ENCODE peak calls at places on chromosomes 2 and 18, in ten cellular contexts. I is Calu3, R is HTR-8/SVneo, P is left lung, M is GM23338, L is mesendoderm, E is endothelial cell of umbilical vein, U is lower leg skin, W is NCI-H1092, D is AG09319. Y is an unnamed sample.

GRCh38 chr18:49459404-49460171 is 857 bp downstream of the DYM start:
- DNase-seq in L (peak), P (no peak), W (no peak), M (peak), R (no peak), U (peak), E (peak), D (no peak), I (no peak), Y (no peak)

GRCh38 chr2:233362742-233363141 is 8.4 kb downstream of the DGKD start:
- DNase-seq in L (no peak), R (no peak), M (no peak), U (no peak), W (no peak), P (no peak), D (no peak), E (no peak), I (no peak), Y (no peak)

GRCh38 chr2:225008935-225009334 is 33.3 kb downstream of the DOCK10 start:
- DNase-seq in W (peak), P (no peak), M (peak), R (no peak), L (peak), E (peak), U (no peak), D (no peak), I (no peak), Y (no peak)

GRCh38 chr2:169526451-169526850 is 16.9 kb downstream of the KLHL41 start:
- DNase-seq in P (no peak), L (no peak), R (no peak), M (no peak), D (no peak), W (no peak), E (no peak), I (no peak), U (no peak), Y (no peak)

GRCh38 chr2:204386668-204387067 is 158.6 kb upstream of the PARD3B start:
- DNase-seq in U (no peak), P (no peak), L (no peak), W (no peak), E (no peak), I (no peak), D (no peak), R (no peak), M (no peak), Y (no peak)

GRCh38 chr2:1162768-1163584 is 212.3 kb downstream of the SNTG2 start:
- DNase-seq in D (no peak), R (no peak), P (no peak), U (no peak), E (no peak), L (no peak), W (no peak), I (no peak), M (no peak), Y (no peak)

GRCh38 chr2:46428911-46429436 is 50.4 kb upstream of the TMEM247 start:
- DNase-seq in D (no peak), W (no peak), M (no peak), U (no peak), E (no peak), R (no peak), I (no peak), L (no peak), P (peak), Y (no peak)

GRCh38 chr18:61582205-61582710 is 249.0 kb downstream of the CDH20 start:
- DNase-seq in M (no peak), I (no peak), W (no peak), L (no peak), E (no peak), U (peak), R (no peak), P (no peak), D (no peak), Y (no peak)

GRCh38 chr2:44107086-44107740 is 61.5 kb upstream of the PPM1B start:
- DNase-seq in U (no peak), W (no peak), M (peak), I (no peak), D (no peak), P (no peak), R (no peak), L (peak), E (no peak), Y (no peak)

GRCh38 chr2:197969391-197969893 is 165.0 kb downstream of the PLCL1 start:
- DNase-seq in W (no peak), R (no peak), I (no peak), P (no peak), M (no peak), D (peak), E (peak), L (no peak), U (no peak), Y (no peak)

GRCh38 chr18:36798738-36799473 is 29.9 kb downstream of the TPGS2 start:
- DNase-seq in D (no peak), U (no peak), M (peak), P (no peak), R (no peak), W (no peak), E (no peak), L (no peak), I (no peak), Y (peak)

GRCh38 chr2:232342635-232343565 is 35.7 kb upstream of the ALPP start:
- DNase-seq in I (no peak), W (no peak), R (no peak), L (no peak), M (no peak), D (no peak), U (no peak), P (no peak), E (no peak), Y (no peak)

GRCh38 chr18:27785815-27786537 is 391.0 kb downstream of the CDH2 start:
- DNase-seq in E (no peak), P (peak), W (peak), U (no peak), M (peak), I (no peak), L (no peak), R (no peak), D (no peak), Y (no peak)

GRCh38 chr2:241864897-241865213 is 4.7 kb upstream of the RTP5 start:
- DNase-seq in M (no peak), L (no peak), U (no peak), R (no peak), E (no peak), P (peak), W (no peak), D (no peak), I (no peak), Y (no peak)

GRCh38 chr2:46471-47345 is at the start of gene FAM110C:
- DNase-seq in M (peak), W (no peak), L (peak), E (no peak), D (no peak), U (peak), P (peak), I (peak), R (peak), Y (no peak)

GRCh38 chr2:60710707-60711106 is 45.4 kb upstream of the PAPOLG start:
- DNase-seq in R (no peak), E (peak), D (no peak), W (no peak), L (no peak), P (no peak), U (peak), M (no peak), I (no peak), Y (no peak)

GRCh38 chr2:217153433-217153997 is 293.7 kb upstream of the TNP1 start:
- DNase-seq in U (no peak), L (no peak), P (no peak), M (no peak), I (no peak), R (no peak), W (no peak), D (no peak), E (no peak), Y (no peak)

GRCh38 chr2:112084689-112085381 is 29.8 kb downstream of the TMEM87B start:
- DNase-seq in U (no peak), W (no peak), R (no peak), D (no peak), P (no peak), I (no peak), M (no peak), E (no peak), L (no peak), Y (no peak)

GRCh38 chr18:67242001-67242400 is 274.5 kb downstream of the DSEL start:
- DNase-seq in U (no peak), M (no peak), L (no peak), D (no peak), P (no peak), I (no peak), E (no peak), W (no peak), R (no peak), Y (no peak)

GRCh38 chr18:3508576-3509559 is 58.9 kb downstream of the TGIF1 start:
- DNase-seq in M (peak), D (no peak), E (no peak), I (no peak), L (no peak), W (no peak), R (no peak), U (no peak), P (no peak), Y (no peak)

GRCh38 chr2:101047075-101047766 is 45.1 kb downstream of the RPL31 start:
- DNase-seq in E (peak), M (no peak), D (no peak), I (peak), W (no peak), R (no peak), U (peak), P (no peak), L (no peak), Y (peak)

GRCh38 chr2:165803123-165803760 is 9.2 kb upstream of the GALNT3 start:
- DNase-seq in W (no peak), D (no peak), P (no peak), R (peak), E (no peak), I (no peak), M (no peak), L (no peak), U (no peak), Y (peak)

GRCh38 chr2:144513388-144514100 is 6.4 kb downstream of the ZEB2 start:
- DNase-seq in P (peak), L (peak), E (peak), D (no peak), M (peak), I (no peak), R (no peak), U (no peak), W (no peak), Y (no peak)

GRCh38 chr2:71788186-71788525 is 334.8 kb downstream of the DYSF start:
- DNase-seq in U (no peak), D (no peak), E (no peak), M (no peak), P (no peak), L (no peak), W (no peak), I (no peak), R (no peak), Y (no peak)

GRCh38 chr18:45726603-45727002 is 2.6 kb downstream of the SLC14A1 start:
- DNase-seq in L (no peak), D (no peak), M (no peak), I (no peak), U (no peak), P (no peak), E (no peak), R (no peak), W (no peak), Y (no peak)

Y was measured in astrocyte of the cerebellum.